ENCODE peak calls at places on chromosomes 3 and 15, in four cellular contexts. M, O, G and Y are unnamed samples.
A peak's percentile ranks its signal among the peaks of the same experiment; 100 is the strongest.

GRCh38 chr3:94716326-94717018 is 653.6 kb downstream of the NSUN3 start:
- DNase-seq in G (no peak), O (no peak), M (peak; percentile 37), Y (no peak)

GRCh38 chr3:101509811-101510210 is 3.2 kb downstream of the SENP7 start:
- DNase-seq in G (no peak), O (no peak), M (no peak), Y (no peak)

GRCh38 chr15:64429448-64429847 is 30.9 kb upstream of the ZNF609 start:
- DNase-seq in M (no peak), O (no peak), G (no peak), Y (peak; percentile 44)

GRCh38 chr15:58766290-58766689 is 4.8 kb upstream of the MINDY2 start:
- DNase-seq in G (no peak), O (no peak), M (no peak), Y (no peak)

GRCh38 chr15:75902129-75902557 is 1.5 kb upstream of the FBXO22 start:
- DNase-seq in O (peak; percentile 37), G (no peak), M (no peak), Y (no peak)

GRCh38 chr15:45646220-45646619 is 11.4 kb downstream of the SQOR start:
- DNase-seq in O (no peak), M (no peak), G (no peak), Y (no peak)

GRCh38 chr15:85757073-85757938 is 37.4 kb downstream of the KLHL25 start:
- DNase-seq in O (no peak), M (no peak), G (peak; percentile 55), Y (no peak)

GRCh38 chr15:82674873-82675272 is 27.7 kb upstream of the CPEB1 start:
- DNase-seq in O (no peak), M (no peak), G (no peak), Y (no peak)

GRCh38 chr3:96201463-96201862 is 612.9 kb upstream of the EPHA6 start:
- DNase-seq in M (no peak), G (no peak), O (no peak), Y (no peak)

GRCh38 chr15:66723826-66724731 is 22.0 kb downstream of the SMAD6 start:
- DNase-seq in G (no peak), M (no peak), O (no peak), Y (no peak)

GRCh38 chr3:40911928-40912327 is 287.4 kb upstream of the CTNNB1 start:
- DNase-seq in M (no peak), G (no peak), O (no peak), Y (no peak)

GRCh38 chr3:71987089-71987735 is 202.3 kb upstream of the PROK2 start:
- DNase-seq in G (no peak), M (no peak), O (no peak), Y (no peak)

GRCh38 chr3:64530434-64531049 is 157.3 kb downstream of the ADAMTS9 start:
- DNase-seq in G (peak; percentile 79), M (peak; percentile 67), O (peak; percentile 83), Y (peak; percentile 40)

GRCh38 chr3:151320131-151320530 is 3.5 kb upstream of the GPR87 start:
- DNase-seq in O (no peak), G (no peak), M (no peak), Y (no peak)

GRCh38 chr3:124288996-124289395 is 297.1 kb upstream of the ROPN1 start:
- DNase-seq in O (no peak), G (no peak), M (no peak), Y (no peak)

GRCh38 chr3:101936419-101937331 is 87.4 kb downstream of the NFKBIZ start:
- DNase-seq in G (no peak), O (no peak), M (no peak), Y (peak; percentile 90)

GRCh38 chr3:24680214-24680967 is 185.7 kb upstream of the THRB start:
- DNase-seq in O (peak; percentile 83), M (peak; percentile 66), G (peak; percentile 78), Y (peak; percentile 72)

GRCh38 chr3:14289590-14290453 is 111.2 kb downstream of the LSM3 start:
- DNase-seq in G (no peak), O (peak; percentile 65), M (no peak), Y (peak; percentile 46)

GRCh38 chr3:61438253-61439115 is 122.9 kb upstream of the PTPRG start:
- DNase-seq in G (no peak), O (no peak), M (no peak), Y (no peak)

GRCh38 chr15:73570355-73571032 is 62.7 kb downstream of the NPTN start:
- DNase-seq in G (no peak), M (no peak), O (no peak), Y (no peak)

GRCh38 chr3:187062526-187063177 is 76.6 kb downstream of the RPL39L start:
- DNase-seq in O (no peak), M (no peak), G (no peak), Y (peak; percentile 54)

GRCh38 chr3:156787926-156788663 is 38.1 kb upstream of the LEKR1 start:
- DNase-seq in G (no peak), O (no peak), M (no peak), Y (peak; percentile 87)

GRCh38 chr15:47427463-47427862 is 289.8 kb upstream of the SEMA6D start:
- DNase-seq in O (no peak), G (no peak), M (no peak), Y (no peak)

GRCh38 chr3:150742141-150742523 is 20.8 kb downstream of the SIAH2 start:
- DNase-seq in O (no peak), M (no peak), G (no peak), Y (no peak)

GRCh38 chr3:39108309-39108708 is 829 bp downstream of the TTC21A start:
- DNase-seq in O (no peak), G (no peak), M (no peak), Y (peak; percentile 71)

GRCh38 chr3:110618512-110619226 is 452.9 kb upstream of the NECTIN3 start:
- DNase-seq in G (no peak), M (no peak), O (no peak), Y (no peak)

GRCh38 chr3:38000965-38001455 is 10.4 kb downstream of the VILL start:
- DNase-seq in O (no peak), M (peak; percentile 24), G (peak; percentile 64), Y (no peak)

GRCh38 chr3:112653881-112654300 is 12.9 kb upstream of the CCDC80 start:
- DNase-seq in M (no peak), O (no peak), G (peak; percentile 83), Y (no peak)

GRCh38 chr3:152474585-152474984 is 205.9 kb downstream of the MBNL1 start:
- DNase-seq in O (peak; percentile 31), M (no peak), G (no peak), Y (peak; percentile 73)

GRCh38 chr3:107942244-107942643 is 148.6 kb downstream of the CD47 start:
- DNase-seq in G (no peak), M (no peak), O (no peak), Y (no peak)

GRCh38 chr3:23442598-23443383 is 239.7 kb downstream of the UBE2E2 start:
- DNase-seq in G (no peak), M (no peak), O (no peak), Y (peak; percentile 57)

GRCh38 chr3:187736418-187736871 is 8.8 kb downstream of the BCL6 start:
- DNase-seq in G (no peak), O (peak; percentile 73), M (no peak), Y (peak; percentile 35)

GRCh38 chr3:142447308-142447851 is 457 bp downstream of the XRN1 start:
- DNase-seq in O (peak; percentile 53), G (peak; percentile 68), M (peak; percentile 34), Y (peak; percentile 65)

GRCh38 chr15:85403745-85404144 is 23.3 kb downstream of the AKAP13 start:
- DNase-seq in O (peak; percentile 36), G (no peak), M (no peak), Y (no peak)

GRCh38 chr3:138854204-138854603 is 19.5 kb upstream of the PIK3CB start:
- DNase-seq in M (no peak), O (no peak), G (no peak), Y (no peak)

GRCh38 chr3:10238330-10238995 is 9.8 kb upstream of the TATDN2 start:
- DNase-seq in G (no peak), O (no peak), M (no peak), Y (peak; percentile 60)

GRCh38 chr3:4362523-4362922 is 59.4 kb downstream of the SETMAR start:
- DNase-seq in O (no peak), M (no peak), G (no peak), Y (no peak)

GRCh38 chr3:151843275-151843674 is 29.4 kb downstream of the AADAC start:
- DNase-seq in M (no peak), O (no peak), G (no peak), Y (no peak)

GRCh38 chr3:129606522-129607390 is at the start of gene PLXND1:
- DNase-seq in G (peak; percentile 88), O (peak; percentile 65), M (peak; percentile 61), Y (peak; percentile 75)

DNA sequence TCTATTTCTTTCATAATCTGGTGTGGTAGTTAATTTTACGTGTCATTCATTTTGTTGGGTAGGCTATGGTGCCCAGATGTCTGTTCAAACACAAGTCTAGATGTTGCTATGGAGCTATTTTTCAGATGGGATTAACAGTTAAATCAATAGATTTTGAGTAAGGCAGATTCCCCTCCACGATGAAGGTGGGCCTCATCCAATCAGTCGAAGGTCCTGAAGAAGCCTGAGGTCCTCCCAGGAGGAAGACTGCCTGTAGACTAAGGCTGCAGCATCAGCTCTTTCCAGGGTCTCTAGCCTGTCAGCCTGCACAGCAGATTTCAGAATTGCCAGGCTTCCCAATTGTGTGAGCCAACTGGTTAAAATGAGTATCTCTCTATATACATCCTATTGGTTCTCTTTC is 92.9 kb downstream of the GABRB3 start:
- DNase-seq in G (no peak), O (no peak), M (no peak), Y (no peak)
- TF ChIP-seq POLR2A in G (no peak), O (no peak), M (no peak), Y (no peak)

GRCh38 chr15:88299502-88299901 is 43.0 kb upstream of the NTRK3 start:
- DNase-seq in O (no peak), G (no peak), M (no peak), Y (no peak)
- TF ChIP-seq CTCF in O (no peak), G (no peak), M (no peak), Y (no peak)

GRCh38 chr15:69297642-69298353 is 914 bp upstream of the PAQR5 start:
- DNase-seq in G (no peak), M (no peak), O (no peak), Y (no peak)
- H3K4me3 ChIP-seq in G (no peak overlapping the region), M (no peak overlapping the region), O (no peak overlapping the region), Y (no peak overlapping the region)

GRCh38 chr15:63070681-63071129 is 28.2 kb downstream of the TPM1 start:
- DNase-seq in O (no peak), G (no peak), M (no peak), Y (no peak)
- TF ChIP-seq POLR2A in O (no peak), G (no peak), M (no peak), Y (no peak)

GRCh38 chr3:178434206-178434805 is 101.9 kb upstream of the KCNMB2 start:
- DNase-seq in O (no peak), G (no peak), M (no peak), Y (peak; percentile 3)

GRCh38 chr3:178439504-178439903 is 96.7 kb upstream of the KCNMB2 start:
- DNase-seq in G (no peak), M (no peak), O (no peak), Y (no peak)

GRCh38 chr3:178435575-178435974 is 100.7 kb upstream of the KCNMB2 start:
- DNase-seq in G (no peak), M (no peak), O (no peak), Y (no peak)

GRCh38 chr3:178436773-178437172 is 99.5 kb upstream of the KCNMB2 start:
- DNase-seq in O (no peak), M (no peak), G (no peak), Y (peak; percentile 42)
- TF ChIP-seq CTCF in O (peak; percentile 69), M (no peak), G (peak; percentile 41), Y (peak; percentile 27)